ENCODE peak calls at places on chromosomes 6 and 20, in eight cellular contexts. I, E, O, Y, Q, Z, S and A are unnamed samples.

GRCh38 chr6:21053612-21054011 is 519.4 kb downstream of the CDKAL1 start:
- DNase-seq in I (no peak), E (no peak), O (no peak), Y (no peak), Q (no peak), Z (no peak), S (no peak), A (no peak)

GRCh38 chr6:11179088-11179977 is 53.1 kb downstream of the NEDD9 start:
- DNase-seq in I (no peak), E (no peak), O (no peak), Y (no peak), Q (no peak), Z (no peak), S (peak), A (no peak)

GRCh38 chr6:100186552-100186951 is 192.5 kb upstream of the MCHR2 start:
- DNase-seq in I (peak), E (peak), O (no peak), Y (peak), Q (no peak), Z (no peak), S (no peak), A (no peak)

GRCh38 chr20:21376631-21377030 is 20.7 kb downstream of the NKX2-4 start:
- DNase-seq in I (no peak), E (no peak), O (no peak), Y (no peak), Q (no peak), Z (no peak), S (no peak), A (no peak)

GRCh38 chr20:63692436-63693078 is 3.9 kb upstream of the TNFRSF6B start:
- DNase-seq in I (peak), E (peak), O (no peak), Y (peak), Q (peak), Z (peak), S (peak), A (no peak)

GRCh38 chr20:25574411-25574810 is 10.9 kb downstream of the NINL start:
- DNase-seq in I (peak), E (peak), O (no peak), Y (no peak), Q (no peak), Z (no peak), S (peak), A (no peak)

GRCh38 chr20:34892671-34893070 is 16.3 kb downstream of the ACSS2 start:
- DNase-seq in I (no peak), E (no peak), O (no peak), Y (no peak), Q (no peak), Z (no peak), S (no peak), A (no peak)

GRCh38 chr6:169237496-169238134 is 16.0 kb downstream of the THBS2 start:
- DNase-seq in I (no peak), E (no peak), O (no peak), Y (no peak), Q (no peak), Z (no peak), S (no peak), A (no peak)

GRCh38 chr6:5126214-5126613 is 41.1 kb downstream of the PPP1R3G start:
- DNase-seq in I (no peak), E (peak), O (no peak), Y (no peak), Q (no peak), Z (no peak), S (no peak), A (no peak)

GRCh38 chr20:43432498-43432897 is 25.2 kb upstream of the SRSF6 start:
- DNase-seq in I (no peak), E (no peak), O (no peak), Y (no peak), Q (no peak), Z (no peak), S (no peak), A (no peak)
- TF ChIP-seq CTCF in I (no peak), E (peak), O (no peak), Y (no peak), Q (no peak), Z (no peak), S (no peak), A (no peak)

GRCh38 chr6:156175971-156176421 is 601.2 kb upstream of the ARID1B start:
- DNase-seq in I (no peak), E (no peak), O (peak), Y (peak), Q (no peak), Z (no peak), S (peak), A (no peak)
- TF ChIP-seq CTCF in I (no peak), E (no peak), O (peak), Y (no peak), Q (no peak), Z (no peak), S (no peak), A (no peak)

DNA sequence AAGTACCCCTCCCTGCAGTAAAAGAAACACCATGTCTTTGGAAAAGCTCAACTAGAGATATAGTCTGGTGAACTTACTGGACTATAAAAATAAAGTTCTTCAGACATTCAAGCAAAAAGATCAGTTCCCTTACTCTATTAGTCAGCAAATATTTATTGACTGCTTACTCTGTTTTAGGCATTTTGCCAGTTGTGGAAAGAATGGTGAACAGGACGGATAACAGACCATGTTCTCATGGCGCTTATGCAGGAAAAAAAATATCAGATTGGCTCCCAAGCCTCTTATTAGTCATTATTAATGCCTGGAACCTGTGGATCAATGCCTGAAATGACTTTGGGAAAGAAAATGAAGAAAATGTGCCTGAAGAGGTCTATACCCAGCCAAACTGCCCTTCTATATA is 282.2 kb upstream of the EPHA7 start:
- DNase-seq in I (no peak), E (no peak), O (no peak), Y (no peak), Q (no peak), Z (no peak), S (no peak), A (no peak)
- TF ChIP-seq CTCF in I (no peak), E (no peak), O (no peak), Y (no peak), Q (no peak), Z (no peak), S (no peak), A (no peak)

GRCh38 chr6:159232106-159232645 is 63.0 kb downstream of the FNDC1 start:
- DNase-seq in I (no peak), E (no peak), O (no peak), Y (no peak), Q (no peak), Z (no peak), S (no peak), A (no peak)

GRCh38 chr6:159232751-159233150 is 63.6 kb downstream of the FNDC1 start:
- DNase-seq in I (no peak), E (no peak), O (no peak), Y (no peak), Q (no peak), Z (no peak), S (no peak), A (no peak)

GRCh38 chr6:159229526-159229925 is 60.3 kb downstream of the FNDC1 start:
- DNase-seq in I (no peak), E (no peak), O (no peak), Y (no peak), Q (no peak), Z (no peak), S (no peak), A (no peak)

GRCh38 chr6:159234102-159234553 is 64.9 kb downstream of the FNDC1 start:
- DNase-seq in I (no peak), E (no peak), O (no peak), Y (no peak), Q (no peak), Z (peak), S (no peak), A (no peak)

GRCh38 chr6:159233365-159234101 is 64.3 kb downstream of the FNDC1 start:
- DNase-seq in I (no peak), E (no peak), O (peak), Y (no peak), Q (no peak), Z (no peak), S (no peak), A (no peak)
- TF ChIP-seq CTCF in I (no peak), E (no peak), O (peak), Y (no peak), Q (no peak), Z (no peak), S (no peak), A (no peak)

GRCh38 chr6:28583463-28583862 is 57.8 kb downstream of the GPX5 start:
- DNase-seq in I (no peak), E (no peak), O (no peak), Y (no peak), Q (no peak), Z (no peak), S (no peak), A (no peak)

GRCh38 chr6:28586273-28586672 is 60.6 kb downstream of the GPX5 start:
- DNase-seq in I (no peak), E (no peak), O (no peak), Y (no peak), Q (no peak), Z (no peak), S (no peak), A (no peak)

GRCh38 chr6:28585335-28585734 is 59.7 kb downstream of the GPX5 start:
- DNase-seq in I (no peak), E (peak), O (no peak), Y (no peak), Q (no peak), Z (no peak), S (no peak), A (no peak)

GRCh38 chr6:28580484-28580883 is 54.8 kb downstream of the GPX5 start:
- DNase-seq in I (no peak), E (no peak), O (no peak), Y (no peak), Q (no peak), Z (no peak), S (no peak), A (no peak)
- TF ChIP-seq CTCF in I (no peak), E (peak), O (peak), Y (no peak), Q (no peak), Z (no peak), S (peak), A (no peak)